ENCODE peak calls at places on chromosome 3, in four cellular contexts. One of them, this sample, is unnamed.

GRCh38 chr3:112736802-112737566 is 96.0 kb upstream of the CCDC80 start:
- DNase-seq in HCEC 1CT: no peak
- DNase-seq in GM19239: no peak
- DNase-seq in activated naive CD8-positive, alpha-beta T cell treated with anti-CD3 and anti-CD28 coated beads for 36 hours: no peak
- DNase-seq in this sample: no peak

GRCh38 chr3:143727391-143727790 is 120.9 kb downstream of the SLC9A9 start:
- DNase-seq in HCEC 1CT: peak
- DNase-seq in GM19239: no peak
- DNase-seq in activated naive CD8-positive, alpha-beta T cell treated with anti-CD3 and anti-CD28 coated beads for 36 hours: no peak
- DNase-seq in this sample: no peak

GRCh38 chr3:175988401-175988800 is 1129.3 kb downstream of the NAALADL2 start:
- DNase-seq in HCEC 1CT: no peak
- DNase-seq in GM19239: no peak
- DNase-seq in activated naive CD8-positive, alpha-beta T cell treated with anti-CD3 and anti-CD28 coated beads for 36 hours: no peak
- DNase-seq in this sample: no peak

GRCh38 chr3:164064298-164064697 is 1014.0 kb downstream of the SI start:
- DNase-seq in HCEC 1CT: no peak
- DNase-seq in GM19239: no peak
- DNase-seq in activated naive CD8-positive, alpha-beta T cell treated with anti-CD3 and anti-CD28 coated beads for 36 hours: no peak
- DNase-seq in this sample: no peak

GRCh38 chr3:115975353-115975752 is 352.0 kb downstream of the GAP43 start:
- DNase-seq in HCEC 1CT: peak
- DNase-seq in GM19239: no peak
- DNase-seq in activated naive CD8-positive, alpha-beta T cell treated with anti-CD3 and anti-CD28 coated beads for 36 hours: no peak
- DNase-seq in this sample: peak

GRCh38 chr3:17632401-17633100 is 109.9 kb downstream of the TBC1D5 start:
- DNase-seq in HCEC 1CT: peak
- DNase-seq in GM19239: no peak
- DNase-seq in activated naive CD8-positive, alpha-beta T cell treated with anti-CD3 and anti-CD28 coated beads for 36 hours: no peak
- DNase-seq in this sample: no peak

GRCh38 chr3:151398895-151399294 is 14.3 kb upstream of the P2RY12 start:
- DNase-seq in HCEC 1CT: no peak
- DNase-seq in GM19239: no peak
- DNase-seq in activated naive CD8-positive, alpha-beta T cell treated with anti-CD3 and anti-CD28 coated beads for 36 hours: no peak
- DNase-seq in this sample: no peak

GRCh38 chr3:135576786-135577185 is 388.7 kb upstream of the PPP2R3A start:
- DNase-seq in HCEC 1CT: no peak
- DNase-seq in GM19239: no peak
- DNase-seq in activated naive CD8-positive, alpha-beta T cell treated with anti-CD3 and anti-CD28 coated beads for 36 hours: no peak
- DNase-seq in this sample: no peak

GRCh38 chr3:33057320-33058298 is 39.3 kb downstream of the GLB1 start:
- DNase-seq in HCEC 1CT: no peak
- DNase-seq in GM19239: no peak
- DNase-seq in activated naive CD8-positive, alpha-beta T cell treated with anti-CD3 and anti-CD28 coated beads for 36 hours: no peak
- DNase-seq in this sample: no peak

GRCh38 chr3:2771193-2771592 is 339.0 kb downstream of the IL5RA start:
- DNase-seq in HCEC 1CT: no peak
- DNase-seq in GM19239: no peak
- DNase-seq in activated naive CD8-positive, alpha-beta T cell treated with anti-CD3 and anti-CD28 coated beads for 36 hours: no peak
- DNase-seq in this sample: no peak

GRCh38 chr3:151379083-151379734 is 5.3 kb downstream of the P2RY12 start:
- DNase-seq in HCEC 1CT: peak
- DNase-seq in GM19239: no peak
- DNase-seq in activated naive CD8-positive, alpha-beta T cell treated with anti-CD3 and anti-CD28 coated beads for 36 hours: peak
- DNase-seq in this sample: no peak

GRCh38 chr3:4290272-4290893 is 12.8 kb upstream of the SETMAR start:
- DNase-seq in HCEC 1CT: peak
- DNase-seq in GM19239: peak
- DNase-seq in activated naive CD8-positive, alpha-beta T cell treated with anti-CD3 and anti-CD28 coated beads for 36 hours: peak
- DNase-seq in this sample: peak

GRCh38 chr3:150307862-150308261 is 100.2 kb upstream of the TSC22D2 start:
- DNase-seq in HCEC 1CT: no peak
- DNase-seq in GM19239: no peak
- DNase-seq in activated naive CD8-positive, alpha-beta T cell treated with anti-CD3 and anti-CD28 coated beads for 36 hours: no peak
- DNase-seq in this sample: no peak

GRCh38 chr3:55191911-55192787 is 264.3 kb upstream of the LRTM1 start:
- DNase-seq in HCEC 1CT: peak
- DNase-seq in GM19239: no peak
- DNase-seq in activated naive CD8-positive, alpha-beta T cell treated with anti-CD3 and anti-CD28 coated beads for 36 hours: no peak
- DNase-seq in this sample: no peak

GRCh38 chr3:155382396-155383042 is 89.0 kb upstream of the STRIT1 start:
- DNase-seq in HCEC 1CT: peak
- DNase-seq in GM19239: peak
- DNase-seq in activated naive CD8-positive, alpha-beta T cell treated with anti-CD3 and anti-CD28 coated beads for 36 hours: peak
- DNase-seq in this sample: peak

GRCh38 chr3:32954506-32954905 is 3.1 kb downstream of the CCR4 start:
- DNase-seq in HCEC 1CT: no peak
- DNase-seq in GM19239: no peak
- DNase-seq in activated naive CD8-positive, alpha-beta T cell treated with anti-CD3 and anti-CD28 coated beads for 36 hours: no peak
- DNase-seq in this sample: no peak

GRCh38 chr3:25527796-25528195 is 99.7 kb downstream of the RARB start:
- DNase-seq in HCEC 1CT: no peak
- DNase-seq in GM19239: no peak
- DNase-seq in activated naive CD8-positive, alpha-beta T cell treated with anti-CD3 and anti-CD28 coated beads for 36 hours: no peak
- DNase-seq in this sample: no peak

GRCh38 chr3:127729556-127730056 is 56.9 kb downstream of the ABTB1 start:
- DNase-seq in HCEC 1CT: no peak
- DNase-seq in GM19239: no peak
- DNase-seq in activated naive CD8-positive, alpha-beta T cell treated with anti-CD3 and anti-CD28 coated beads for 36 hours: no peak
- DNase-seq in this sample: no peak

GRCh38 chr3:57596495-57597239 is 477 bp downstream of the ARF4 start:
- DNase-seq in HCEC 1CT: peak
- DNase-seq in GM19239: peak
- DNase-seq in activated naive CD8-positive, alpha-beta T cell treated with anti-CD3 and anti-CD28 coated beads for 36 hours: peak
- DNase-seq in this sample: peak

GRCh38 chr3:190038050-190038631 is 82.6 kb downstream of the P3H2 start:
- DNase-seq in HCEC 1CT: peak
- DNase-seq in GM19239: no peak
- DNase-seq in activated naive CD8-positive, alpha-beta T cell treated with anti-CD3 and anti-CD28 coated beads for 36 hours: no peak
- DNase-seq in this sample: no peak

GRCh38 chr3:136612512-136612911 is 139.7 kb downstream of the STAG1 start:
- DNase-seq in HCEC 1CT: no peak
- DNase-seq in GM19239: no peak
- DNase-seq in activated naive CD8-positive, alpha-beta T cell treated with anti-CD3 and anti-CD28 coated beads for 36 hours: no peak
- DNase-seq in this sample: no peak

GRCh38 chr3:194640829-194641228 is 7.6 kb upstream of the TMEM44 start:
- DNase-seq in HCEC 1CT: no peak
- DNase-seq in GM19239: no peak
- DNase-seq in activated naive CD8-positive, alpha-beta T cell treated with anti-CD3 and anti-CD28 coated beads for 36 hours: peak
- DNase-seq in this sample: no peak

GRCh38 chr3:62926494-62926893 is 51.3 kb upstream of the CADPS start:
- DNase-seq in HCEC 1CT: no peak
- DNase-seq in GM19239: no peak
- DNase-seq in activated naive CD8-positive, alpha-beta T cell treated with anti-CD3 and anti-CD28 coated beads for 36 hours: no peak
- DNase-seq in this sample: no peak

GRCh38 chr3:170982733-170983132 is 43.8 kb downstream of the SLC2A2 start:
- DNase-seq in HCEC 1CT: no peak
- DNase-seq in GM19239: peak
- DNase-seq in activated naive CD8-positive, alpha-beta T cell treated with anti-CD3 and anti-CD28 coated beads for 36 hours: no peak
- DNase-seq in this sample: no peak

GRCh38 chr3:46979958-46980497 is 562 bp downstream of the NBEAL2 start:
- DNase-seq in HCEC 1CT: no peak
- DNase-seq in GM19239: no peak
- DNase-seq in activated naive CD8-positive, alpha-beta T cell treated with anti-CD3 and anti-CD28 coated beads for 36 hours: no peak
- DNase-seq in this sample: peak

GRCh38 chr3:39350714-39351113 is 21.2 kb downstream of the CCR8 start:
- DNase-seq in HCEC 1CT: no peak
- DNase-seq in GM19239: no peak
- DNase-seq in activated naive CD8-positive, alpha-beta T cell treated with anti-CD3 and anti-CD28 coated beads for 36 hours: no peak
- DNase-seq in this sample: no peak

GRCh38 chr3:86147119-86147518 is 843.8 kb downstream of the VGLL3 start:
- DNase-seq in HCEC 1CT: no peak
- DNase-seq in GM19239: no peak
- DNase-seq in activated naive CD8-positive, alpha-beta T cell treated with anti-CD3 and anti-CD28 coated beads for 36 hours: no peak
- DNase-seq in this sample: no peak

GRCh38 chr3:151538706-151539403 is 78.0 kb upstream of the IGSF10 start:
- DNase-seq in HCEC 1CT: no peak
- DNase-seq in GM19239: no peak
- DNase-seq in activated naive CD8-positive, alpha-beta T cell treated with anti-CD3 and anti-CD28 coated beads for 36 hours: no peak
- DNase-seq in this sample: no peak